ENCODE peak calls at places on chromosome 20, in six cellular contexts. One of them, this sample, is unnamed.

GRCh38 chr20:4661191-4661590 is 60.5 kb upstream of the PRND start:
- DNase-seq in tibial artery: no peak
- DNase-seq in upper lobe of right lung: no peak
- DNase-seq in heart left ventricle: no peak
- DNase-seq in CD4-positive, CD25-positive, alpha-beta regulatory T cell: peak
- DNase-seq in GM12865: peak
- DNase-seq in this sample: no peak

GRCh38 chr20:22394583-22394982 is 189.8 kb downstream of the FOXA2 start:
- DNase-seq in tibial artery: no peak
- DNase-seq in upper lobe of right lung: no peak
- DNase-seq in heart left ventricle: no peak
- DNase-seq in CD4-positive, CD25-positive, alpha-beta regulatory T cell: no peak
- DNase-seq in GM12865: no peak
- DNase-seq in this sample: no peak

GRCh38 chr20:18001131-18001921 is 32.5 kb downstream of the MGME1 start:
- DNase-seq in tibial artery: peak
- DNase-seq in upper lobe of right lung: peak
- DNase-seq in heart left ventricle: peak
- DNase-seq in CD4-positive, CD25-positive, alpha-beta regulatory T cell: no peak
- DNase-seq in GM12865: no peak
- DNase-seq in this sample: peak

GRCh38 chr20:34312024-34312460 is 8.9 kb upstream of the AHCY start:
- DNase-seq in tibial artery: no peak
- DNase-seq in upper lobe of right lung: no peak
- DNase-seq in heart left ventricle: no peak
- DNase-seq in CD4-positive, CD25-positive, alpha-beta regulatory T cell: no peak
- DNase-seq in GM12865: no peak
- DNase-seq in this sample: no peak

GRCh38 chr20:32526125-32526524 is 59.0 kb downstream of the NOL4L start:
- DNase-seq in tibial artery: no peak
- DNase-seq in upper lobe of right lung: no peak
- DNase-seq in heart left ventricle: no peak
- DNase-seq in CD4-positive, CD25-positive, alpha-beta regulatory T cell: no peak
- DNase-seq in GM12865: peak
- DNase-seq in this sample: no peak

GRCh38 chr20:32626859-32627636 is 41.9 kb upstream of the NOL4L start:
- DNase-seq in tibial artery: no peak
- DNase-seq in upper lobe of right lung: no peak
- DNase-seq in heart left ventricle: no peak
- DNase-seq in CD4-positive, CD25-positive, alpha-beta regulatory T cell: peak
- DNase-seq in GM12865: no peak
- DNase-seq in this sample: no peak

GRCh38 chr20:37880726-37881591 is 22.0 kb upstream of the VSTM2L start:
- DNase-seq in tibial artery: no peak
- DNase-seq in upper lobe of right lung: no peak
- DNase-seq in heart left ventricle: peak
- DNase-seq in CD4-positive, CD25-positive, alpha-beta regulatory T cell: no peak
- DNase-seq in GM12865: no peak
- DNase-seq in this sample: peak

GRCh38 chr20:58800134-58800650 is 50.5 kb downstream of the GNAS-AS1 start:
- DNase-seq in tibial artery: no peak
- DNase-seq in upper lobe of right lung: no peak
- DNase-seq in heart left ventricle: no peak
- DNase-seq in CD4-positive, CD25-positive, alpha-beta regulatory T cell: no peak
- DNase-seq in GM12865: no peak
- DNase-seq in this sample: no peak

GRCh38 chr20:25987073-25987927 is 290.6 kb upstream of the ZNF337 start:
- DNase-seq in tibial artery: no peak
- DNase-seq in upper lobe of right lung: peak
- DNase-seq in heart left ventricle: peak
- DNase-seq in CD4-positive, CD25-positive, alpha-beta regulatory T cell: peak
- DNase-seq in GM12865: peak
- DNase-seq in this sample: no peak

GRCh38 chr20:57711826-57712225 is 2.0 kb upstream of the PMEPA1 start:
- DNase-seq in tibial artery: no peak
- DNase-seq in upper lobe of right lung: no peak
- DNase-seq in heart left ventricle: no peak
- DNase-seq in CD4-positive, CD25-positive, alpha-beta regulatory T cell: no peak
- DNase-seq in GM12865: no peak
- DNase-seq in this sample: no peak

GRCh38 chr20:57710841-57711240 is 1.0 kb upstream of the PMEPA1 start:
- DNase-seq in tibial artery: no peak
- DNase-seq in upper lobe of right lung: no peak
- DNase-seq in heart left ventricle: no peak
- DNase-seq in CD4-positive, CD25-positive, alpha-beta regulatory T cell: no peak
- DNase-seq in GM12865: no peak
- DNase-seq in this sample: no peak

GRCh38 chr20:57712851-57713504 is 3.2 kb upstream of the PMEPA1 start:
- DNase-seq in tibial artery: no peak
- DNase-seq in upper lobe of right lung: no peak
- DNase-seq in heart left ventricle: no peak
- DNase-seq in CD4-positive, CD25-positive, alpha-beta regulatory T cell: no peak
- DNase-seq in GM12865: no peak
- DNase-seq in this sample: no peak

GRCh38 chr20:57709823-57710799 is at the start of gene PMEPA1:
- DNase-seq in tibial artery: peak
- DNase-seq in upper lobe of right lung: peak
- DNase-seq in heart left ventricle: peak
- DNase-seq in CD4-positive, CD25-positive, alpha-beta regulatory T cell: peak
- DNase-seq in GM12865: peak
- DNase-seq in this sample: peak

GRCh38 chr20:57711311-57711712 is 1.5 kb upstream of the PMEPA1 start:
- DNase-seq in tibial artery: no peak
- DNase-seq in upper lobe of right lung: no peak
- DNase-seq in heart left ventricle: no peak
- DNase-seq in CD4-positive, CD25-positive, alpha-beta regulatory T cell: no peak
- DNase-seq in GM12865: no peak
- DNase-seq in this sample: no peak
- H3K4me3 ChIP-seq in tibial artery: peak
- H3K4me3 ChIP-seq in upper lobe of right lung: peak
- H3K4me3 ChIP-seq in heart left ventricle: peak
- H3K4me3 ChIP-seq in CD4-positive, CD25-positive, alpha-beta regulatory T cell: no peak
- H3K4me3 ChIP-seq in GM12865: no peak
- H3K4me3 ChIP-seq in this sample: no peak

DNA sequence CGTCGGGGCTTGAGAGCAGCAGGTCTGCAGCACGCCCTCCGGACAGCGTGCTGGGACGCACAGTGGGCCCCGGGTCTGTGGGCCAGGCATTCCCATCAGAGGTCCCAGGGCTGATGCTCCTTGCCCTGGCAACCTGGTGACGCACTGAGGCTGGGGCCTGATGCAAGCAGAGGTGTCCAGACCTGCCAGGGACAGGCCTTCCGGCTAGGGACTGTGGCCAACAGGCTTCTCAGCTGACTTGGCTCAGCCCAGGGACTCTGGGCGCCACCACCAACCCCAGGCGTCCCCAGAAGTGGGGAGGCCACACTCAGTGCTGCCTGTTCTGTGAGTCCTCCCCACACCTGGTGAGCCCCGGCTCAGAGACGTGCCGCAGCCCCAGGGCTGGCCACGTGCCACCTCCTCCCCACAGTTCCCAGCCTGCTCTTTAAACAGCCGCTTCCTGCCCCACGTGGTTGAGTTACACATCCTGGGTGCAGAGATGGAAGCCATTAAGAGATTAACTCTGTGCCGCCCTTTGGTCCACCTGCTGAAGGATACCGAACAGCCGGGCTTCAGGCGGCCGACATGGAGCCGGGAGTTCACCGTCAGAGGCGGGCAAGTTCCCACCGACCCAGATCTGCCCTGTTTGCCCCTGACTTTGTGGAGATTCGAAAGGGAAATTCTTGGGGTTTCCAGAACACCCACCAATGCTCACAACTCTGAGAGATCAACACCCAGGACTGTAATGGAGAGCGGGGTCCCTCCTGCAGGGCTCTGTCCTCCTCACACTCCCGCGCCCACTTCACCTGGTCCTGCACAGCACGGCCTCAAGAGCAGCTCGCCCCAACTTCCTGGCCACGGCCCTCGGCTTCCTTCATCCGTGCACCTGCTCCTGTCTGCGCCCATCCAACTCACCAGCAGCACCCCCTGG is 37.6 kb upstream of the ZBP1 start:
- DNase-seq in tibial artery: no peak
- DNase-seq in upper lobe of right lung: peak
- DNase-seq in heart left ventricle: peak
- DNase-seq in CD4-positive, CD25-positive, alpha-beta regulatory T cell: peak
- DNase-seq in GM12865: no peak
- DNase-seq in this sample: no peak
- H3K4me3 ChIP-seq in tibial artery: no peak
- H3K4me3 ChIP-seq in upper lobe of right lung: no peak
- H3K4me3 ChIP-seq in heart left ventricle: no peak
- H3K4me3 ChIP-seq in CD4-positive, CD25-positive, alpha-beta regulatory T cell: no peak
- H3K4me3 ChIP-seq in GM12865: no peak
- H3K4me3 ChIP-seq in this sample: no peak

GRCh38 chr20:49775229-49775693 is 37.4 kb upstream of the SLC9A8 start:
- DNase-seq in tibial artery: peak
- DNase-seq in upper lobe of right lung: peak
- DNase-seq in heart left ventricle: peak
- DNase-seq in CD4-positive, CD25-positive, alpha-beta regulatory T cell: no peak
- DNase-seq in GM12865: no peak
- DNase-seq in this sample: peak
- H3K4me3 ChIP-seq in tibial artery: no peak
- H3K4me3 ChIP-seq in upper lobe of right lung: no peak
- H3K4me3 ChIP-seq in heart left ventricle: no peak
- H3K4me3 ChIP-seq in CD4-positive, CD25-positive, alpha-beta regulatory T cell: no peak
- H3K4me3 ChIP-seq in GM12865: no peak
- H3K4me3 ChIP-seq in this sample: no peak

GRCh38 chr20:19692685-19693119 is 65.4 kb upstream of the RIN2 start:
- DNase-seq in tibial artery: peak
- DNase-seq in upper lobe of right lung: peak
- DNase-seq in heart left ventricle: peak
- DNase-seq in CD4-positive, CD25-positive, alpha-beta regulatory T cell: peak
- DNase-seq in GM12865: peak
- DNase-seq in this sample: no peak
- H3K4me3 ChIP-seq in tibial artery: no peak
- H3K4me3 ChIP-seq in upper lobe of right lung: no peak
- H3K4me3 ChIP-seq in heart left ventricle: no peak
- H3K4me3 ChIP-seq in CD4-positive, CD25-positive, alpha-beta regulatory T cell: no peak
- H3K4me3 ChIP-seq in GM12865: no peak
- H3K4me3 ChIP-seq in this sample: no peak

GRCh38 chr20:36094497-36094896 is 60.0 kb upstream of the EPB41L1 start:
- DNase-seq in tibial artery: no peak
- DNase-seq in upper lobe of right lung: no peak
- DNase-seq in heart left ventricle: no peak
- DNase-seq in CD4-positive, CD25-positive, alpha-beta regulatory T cell: no peak
- DNase-seq in GM12865: no peak
- DNase-seq in this sample: no peak
- H3K4me3 ChIP-seq in tibial artery: peak
- H3K4me3 ChIP-seq in upper lobe of right lung: peak
- H3K4me3 ChIP-seq in heart left ventricle: peak
- H3K4me3 ChIP-seq in CD4-positive, CD25-positive, alpha-beta regulatory T cell: no peak
- H3K4me3 ChIP-seq in GM12865: no peak
- H3K4me3 ChIP-seq in this sample: no peak

GRCh38 chr20:709864-710761 is 34.5 kb upstream of the SCRT2 start:
- DNase-seq in tibial artery: no peak
- DNase-seq in upper lobe of right lung: peak
- DNase-seq in heart left ventricle: no peak
- DNase-seq in CD4-positive, CD25-positive, alpha-beta regulatory T cell: no peak
- DNase-seq in GM12865: no peak
- DNase-seq in this sample: no peak
- H3K4me3 ChIP-seq in tibial artery: no peak
- H3K4me3 ChIP-seq in upper lobe of right lung: no peak
- H3K4me3 ChIP-seq in heart left ventricle: peak
- H3K4me3 ChIP-seq in CD4-positive, CD25-positive, alpha-beta regulatory T cell: no peak
- H3K4me3 ChIP-seq in GM12865: no peak
- H3K4me3 ChIP-seq in this sample: no peak

DNA sequence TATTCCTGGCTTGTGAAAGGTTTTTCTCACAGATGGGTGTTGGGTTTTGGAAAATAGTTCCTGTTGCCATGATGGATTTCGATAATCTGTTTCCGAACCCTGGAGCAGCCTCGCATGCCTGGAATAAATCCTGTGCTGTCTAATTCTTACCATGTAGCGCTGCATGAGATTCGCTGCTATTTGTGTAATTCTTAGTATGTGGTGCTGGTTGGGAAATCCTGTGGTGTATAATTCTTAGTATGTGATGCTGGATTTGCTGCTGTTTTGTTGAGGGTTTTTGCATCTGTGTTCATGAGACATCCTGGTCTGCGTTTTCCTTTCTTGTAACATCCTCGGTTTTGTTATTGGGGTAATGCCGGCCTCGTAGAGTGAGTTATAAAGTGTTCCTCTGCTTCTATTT is 23.7 kb downstream of the NTSR1 start:
- DNase-seq in tibial artery: no peak
- DNase-seq in upper lobe of right lung: no peak
- DNase-seq in heart left ventricle: no peak
- DNase-seq in CD4-positive, CD25-positive, alpha-beta regulatory T cell: no peak
- DNase-seq in GM12865: no peak
- DNase-seq in this sample: no peak
- H3K4me3 ChIP-seq in tibial artery: no peak
- H3K4me3 ChIP-seq in upper lobe of right lung: no peak
- H3K4me3 ChIP-seq in heart left ventricle: no peak
- H3K4me3 ChIP-seq in CD4-positive, CD25-positive, alpha-beta regulatory T cell: no peak
- H3K4me3 ChIP-seq in GM12865: no peak
- H3K4me3 ChIP-seq in this sample: no peak